ENCODE peak calls at places on chromosomes 4 and X, in nine cellular contexts. K is left ventricle myocardium inferior; I is dorsolateral prefrontal cortex; V is CD8-positive, alpha-beta T cell; O is fibroblast of the aortic adventitia; U is sigmoid colon; X is glutamatergic neuron; Q is astrocyte; C is activated B cell treated with CpG ODN at 0.5 μM for 24 hours. L is an unnamed sample.

GRCh38 chr4:39568805-39569204 is 41.6 kb upstream of the UGDH start:
- DNase-seq in K (no peak), I (no peak), V (no peak), O (no peak), U (no peak), X (no peak), Q (no peak), C (no peak), L (no peak)

GRCh38 chrX:38045697-38046096 is 39.3 kb downstream of the SYTL5 start:
- DNase-seq in K (no peak), I (no peak), V (no peak), O (peak), U (no peak), X (no peak), Q (peak), C (no peak), L (peak)

GRCh38 chr4:7206385-7206784 is 14.0 kb downstream of the SORCS2 start:
- DNase-seq in K (peak), I (no peak), V (no peak), O (peak), U (no peak), X (no peak), Q (peak), C (no peak), L (peak)

GRCh38 chrX:134990475-134991473 is at the start of gene SMIM10:
- DNase-seq in K (peak), I (peak), V (peak), O (peak), U (peak), X (peak), Q (peak), C (peak), L (peak)

GRCh38 chr4:27248829-27249228 is 388.2 kb downstream of the STIM2 start:
- DNase-seq in K (no peak), I (no peak), V (no peak), O (peak), U (no peak), X (no peak), Q (peak), C (no peak), L (no peak)

GRCh38 chr4:22071749-22072148 is 123.2 kb upstream of the KCNIP4 start:
- DNase-seq in K (no peak), I (no peak), V (no peak), O (peak), U (no peak), X (no peak), Q (peak), C (no peak), L (no peak)

GRCh38 chr4:169909897-169910296 is 116.3 kb downstream of the MFAP3L start:
- DNase-seq in K (no peak), I (no peak), V (no peak), O (no peak), U (no peak), X (no peak), Q (no peak), C (no peak), L (no peak)

GRCh38 chr4:118883861-118884260 is 4.8 kb upstream of the SYNPO2 start:
- DNase-seq in K (no peak), I (no peak), V (no peak), O (no peak), U (no peak), X (no peak), Q (no peak), C (no peak), L (peak)

GRCh38 chrX:1486749-1487361 is 34.1 kb upstream of the ASMTL start:
- DNase-seq in K (peak), I (no peak), V (peak), O (no peak), U (peak), X (no peak), Q (no peak), C (no peak), L (no peak)

GRCh38 chr4:94507708-94508107 is 56.0 kb downstream of the PDLIM5 start:
- DNase-seq in K (peak), I (no peak), V (no peak), O (peak), U (no peak), X (no peak), Q (peak), C (no peak), L (peak)

GRCh38 chrX:31545726-31546125 is 473.9 kb upstream of the FTHL17 start:
- DNase-seq in K (no peak), I (no peak), V (no peak), O (no peak), U (no peak), X (no peak), Q (peak), C (no peak), L (no peak)

GRCh38 chr4:36133658-36134057 is 110.7 kb downstream of the ARAP2 start:
- DNase-seq in K (no peak), I (no peak), V (no peak), O (no peak), U (no peak), X (no peak), Q (no peak), C (no peak), L (no peak)

GRCh38 chr4:77697860-77698599 is 92.4 kb downstream of the CXCL13 start:
- DNase-seq in K (no peak), I (no peak), V (no peak), O (peak), U (no peak), X (no peak), Q (peak), C (no peak), L (peak)

GRCh38 chr4:71417150-71417549 is 78.3 kb downstream of the SLC4A4 start:
- DNase-seq in K (no peak), I (no peak), V (no peak), O (no peak), U (no peak), X (no peak), Q (no peak), C (no peak), L (no peak)

GRCh38 chrX:65928522-65928921 is 111.4 kb downstream of the VSIG4 start:
- DNase-seq in K (no peak), I (no peak), V (no peak), O (no peak), U (no peak), X (no peak), Q (no peak), C (no peak), L (no peak)

GRCh38 chr4:89836031-89836777 is 757 bp downstream of the SNCA start:
- DNase-seq in K (no peak), I (peak), V (no peak), O (no peak), U (no peak), X (peak), Q (no peak), C (no peak), L (no peak)

DNA sequence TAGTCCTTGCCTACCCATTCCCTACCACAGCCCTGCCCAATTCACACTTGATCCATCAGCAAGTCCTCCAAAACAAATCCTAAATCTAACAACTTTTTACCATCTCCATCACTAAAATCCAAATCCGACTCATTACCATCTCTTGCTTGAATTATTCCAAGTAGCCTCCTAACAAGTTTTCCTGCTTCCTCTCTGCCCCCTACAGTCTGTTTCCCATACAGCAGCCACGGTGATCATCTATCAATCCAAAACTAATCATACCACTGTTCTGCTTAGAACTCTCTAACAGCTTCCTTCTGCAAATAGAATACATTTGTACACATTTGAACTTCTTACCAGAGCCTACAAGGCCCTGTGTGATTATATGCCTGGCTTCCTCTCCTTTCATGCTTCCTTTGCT is 133.0 kb downstream of the SHROOM4 start:
- DNase-seq in K (no peak), I (no peak), V (no peak), O (no peak), U (no peak), X (peak), Q (no peak), C (no peak), L (peak)
- TF ChIP-seq CTCF in K (peak), I (peak), V (no peak), O (peak), U (no peak), X (peak), Q (peak), C (no peak), L (peak)

DNA sequence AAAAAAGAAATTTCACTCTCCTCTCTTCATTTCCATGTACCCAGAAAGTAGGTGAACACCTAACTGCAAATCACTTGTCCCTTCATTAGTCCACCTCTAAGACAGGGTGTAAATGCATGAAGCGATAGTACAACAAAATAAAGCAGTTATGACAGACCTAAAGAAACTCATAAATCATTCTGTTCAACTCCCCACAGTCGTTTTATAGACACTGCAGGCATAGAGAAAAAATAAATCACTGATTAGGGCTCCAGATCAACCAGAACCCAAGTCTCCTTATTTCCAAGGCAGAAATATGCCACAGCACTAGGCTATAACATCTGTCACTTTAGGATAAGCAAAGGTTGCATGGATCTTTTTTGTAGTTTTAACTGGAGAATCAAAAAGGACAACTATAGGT is 3.0 kb downstream of the RASGEF1B start:
- DNase-seq in K (no peak), I (no peak), V (no peak), O (no peak), U (no peak), X (no peak), Q (no peak), C (no peak), L (no peak)
- TF ChIP-seq CTCF in K (no peak), I (no peak), V (no peak), O (no peak), U (no peak), X (no peak), Q (no peak), C (no peak), L (no peak)

GRCh38 chrX:44012484-44013096 is 39.4 kb upstream of the NDP start:
- DNase-seq in K (peak), I (no peak), V (no peak), O (peak), U (peak), X (no peak), Q (peak), C (no peak), L (peak)
- TF ChIP-seq CTCF in K (no peak), I (no peak), V (no peak), O (no peak), U (no peak), X (no peak), Q (no peak), C (no peak), L (no peak)

GRCh38 chr4:47762376-47763266 is 75.2 kb downstream of the CORIN start:
- DNase-seq in K (no peak), I (no peak), V (no peak), O (no peak), U (no peak), X (no peak), Q (no peak), C (no peak), L (no peak)
- TF ChIP-seq CTCF in K (peak), I (no peak), V (no peak), O (no peak), U (no peak), X (no peak), Q (no peak), C (no peak), L (no peak)